ENCODE peak calls at places on chromosome 6, in six cellular contexts. U, X, G, T, J and L are unnamed samples. For H3K9me3, the result is how much of the 10 kb centered on the place peaks cover.

GRCh38 chr6:148765878-148766808 is 19.3 kb downstream of the UST start:
- DNase-seq in U (no peak), X (no peak), G (no peak), T (no peak), J (no peak), L (no peak)

GRCh38 chr6:111267764-111268333 is 180.5 kb downstream of the SLC16A10 start:
- DNase-seq in U (no peak), X (no peak), G (no peak), T (no peak), J (no peak), L (no peak)

GRCh38 chr6:138972226-138972665 is 15.8 kb downstream of the REPS1 start:
- DNase-seq in U (no peak), X (no peak), G (no peak), T (no peak), J (no peak), L (no peak)

GRCh38 chr6:141452354-141452686 is 680.4 kb upstream of the GJE1 start:
- DNase-seq in U (no peak), X (no peak), G (no peak), T (no peak), J (no peak), L (no peak)

GRCh38 chr6:4607026-4607704 is 169.0 kb upstream of the CDYL start:
- DNase-seq in U (no peak), X (no peak), G (no peak), T (no peak), J (no peak), L (no peak)

GRCh38 chr6:110951986-110952794 is 6.3 kb upstream of the GTF3C6 start:
- DNase-seq in U (no peak), X (no peak), G (no peak), T (no peak), J (peak), L (peak)

GRCh38 chr6:46715106-46715505 is 20.1 kb downstream of the PLA2G7 start:
- DNase-seq in U (no peak), X (no peak), G (no peak), T (no peak), J (no peak), L (peak)

GRCh38 chr6:100657678-100658330 is 193.1 kb upstream of the SIM1 start:
- DNase-seq in U (no peak), X (no peak), G (no peak), T (no peak), J (no peak), L (no peak)

GRCh38 chr6:30196376-30196775 is 16.8 kb downstream of the TRIM26 start:
- DNase-seq in U (no peak), X (no peak), G (no peak), T (no peak), J (no peak), L (no peak)

GRCh38 chr6:139533573-139534471 is 159.4 kb upstream of the CITED2 start:
- DNase-seq in U (no peak), X (no peak), G (no peak), T (no peak), J (peak), L (no peak)

GRCh38 chr6:38241200-38241599 is 398.5 kb downstream of the BTBD9 start:
- DNase-seq in U (no peak), X (no peak), G (no peak), T (no peak), J (no peak), L (no peak)

GRCh38 chr6:158629376-158630221 is 14.9 kb downstream of the DYNLT1 start:
- DNase-seq in U (peak), X (no peak), G (peak), T (no peak), J (no peak), L (no peak)

GRCh38 chr6:18360188-18360587 is 27.0 kb upstream of the RNF144B start:
- DNase-seq in U (no peak), X (no peak), G (no peak), T (no peak), J (no peak), L (no peak)

GRCh38 chr6:117951783-117952182 is 44.7 kb downstream of the SLC35F1 start:
- DNase-seq in U (no peak), X (no peak), G (no peak), T (no peak), J (no peak), L (no peak)

GRCh38 chr6:166465671-166466087 is 82.9 kb upstream of the MPC1 start:
- DNase-seq in U (no peak), X (no peak), G (no peak), T (no peak), J (no peak), L (peak)

GRCh38 chr6:64732888-64733287 is 974.1 kb downstream of the EYS start:
- DNase-seq in U (no peak), X (no peak), G (no peak), T (no peak), J (no peak), L (no peak)

GRCh38 chr6:44062771-44063560 is 64.3 kb downstream of the MRPL14 start:
- DNase-seq in U (no peak), X (no peak), G (no peak), T (no peak), J (no peak), L (peak)

GRCh38 chr6:159969204-159969912 is 476 bp downstream of the IGF2R start:
- DNase-seq in U (no peak), X (no peak), G (peak), T (peak), J (peak), L (peak)

GRCh38 chr6:3742426-3743344 is 8.8 kb downstream of the PXDC1 start:
- DNase-seq in U (peak), X (peak), G (peak), T (peak), J (peak), L (peak)

GRCh38 chr6:54191460-54191859 is 80.2 kb downstream of the MLIP start:
- DNase-seq in U (no peak), X (no peak), G (no peak), T (no peak), J (no peak), L (peak)

GRCh38 chr6:99434702-99435530 is 9.8 kb upstream of the PNISR start:
- DNase-seq in U (peak), X (no peak), G (no peak), T (no peak), J (no peak), L (peak)

GRCh38 chr6:156954191-156954590 is 177.0 kb downstream of the ARID1B start:
- DNase-seq in U (no peak), X (no peak), G (no peak), T (no peak), J (no peak), L (no peak)

GRCh38 chr6:153231048-153231635 is 100.1 kb upstream of the RGS17 start:
- DNase-seq in U (no peak), X (no peak), G (no peak), T (no peak), J (no peak), L (peak)

GRCh38 chr6:33809619-33810018 is 5.8 kb upstream of the MLN start:
- DNase-seq in U (no peak), X (no peak), G (no peak), T (no peak), J (no peak), L (peak)

GRCh38 chr6:161545741-161546140 is 271.9 kb upstream of the AGPAT4 start:
- DNase-seq in U (no peak), X (no peak), G (no peak), T (no peak), J (no peak), L (no peak)

GRCh38 chr6:36638579-36638978 is 39.9 kb upstream of the CDKN1A start:
- DNase-seq in U (no peak), X (no peak), G (no peak), T (no peak), J (no peak), L (no peak)

GRCh38 chr6:136103763-136104311 is 146.3 kb downstream of the MTFR2 start:
- DNase-seq in U (no peak), X (no peak), G (no peak), T (no peak), J (no peak), L (no peak)

GRCh38 chr6:112372213-112372806 is 25.2 kb downstream of the RFPL4B start:
- DNase-seq in U (no peak), X (no peak), G (no peak), T (no peak), J (no peak), L (no peak)

GRCh38 chr6:71333700-71334099 is 45.1 kb downstream of the OGFRL1 start:
- DNase-seq in U (no peak), X (no peak), G (no peak), T (no peak), J (no peak), L (peak)

GRCh38 chr6:95087394-95088097 is 489.8 kb upstream of the MANEA start:
- DNase-seq in U (no peak), X (no peak), G (no peak), T (no peak), J (no peak), L (no peak)

GRCh38 chr6:24683297-24684296 is 16.7 kb downstream of the ACOT13 start:
- DNase-seq in U (no peak), X (no peak), G (no peak), T (no peak), J (no peak), L (no peak)

GRCh38 chr6:8810325-8810724 is 375.0 kb upstream of the SLC35B3 start:
- DNase-seq in U (no peak), X (no peak), G (no peak), T (no peak), J (no peak), L (no peak)

GRCh38 chr6:12058164-12058926 is 46.2 kb downstream of the HIVEP1 start:
- DNase-seq in U (no peak), X (no peak), G (no peak), T (no peak), J (no peak), L (no peak)

DNA sequence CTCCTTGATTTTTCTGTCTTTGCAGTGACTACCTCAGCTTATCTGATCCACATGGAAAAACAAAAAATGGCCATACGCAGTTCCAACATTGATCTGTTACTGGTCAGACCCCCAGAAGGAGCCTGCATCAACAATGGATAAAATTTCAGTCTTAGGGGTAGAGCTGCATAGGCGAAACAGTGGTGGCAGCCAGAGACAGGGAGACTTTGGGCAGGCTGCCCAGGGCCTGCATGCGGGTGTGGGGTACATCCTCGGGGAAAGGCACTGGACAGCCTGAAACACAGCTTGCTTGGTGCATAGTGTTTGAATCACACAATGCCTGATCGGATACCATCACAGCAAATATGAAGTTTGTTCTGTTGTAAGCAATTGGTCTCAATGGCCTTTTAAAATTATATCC is 847.8 kb downstream of the QKI start:
- DNase-seq in U (no peak), X (no peak), G (no peak), T (no peak), J (no peak), L (no peak)
- H3K9me3 ChIP-seq in U (under half), X (under half), G (under half), T (under half), J (under half), L (under half)

GRCh38 chr6:116564296-116564695 is 7.0 kb upstream of the RWDD1 start:
- DNase-seq in U (no peak), X (no peak), G (no peak), T (no peak), J (no peak), L (peak)
- H3K4me3 ChIP-seq in U (no peak), X (no peak), G (no peak), T (no peak), J (no peak), L (no peak)

GRCh38 chr6:307065-307814 is 15.0 kb downstream of the DUSP22 start:
- DNase-seq in U (no peak), X (no peak), G (peak), T (no peak), J (no peak), L (no peak)
- H3K9me3 ChIP-seq in U (under half), X (under half), G (under half), T (under half), J (under half), L (under half)

GRCh38 chr6:16302721-16303552 is 64.5 kb downstream of the GMPR start:
- DNase-seq in U (no peak), X (no peak), G (no peak), T (no peak), J (peak), L (no peak)

GRCh38 chr6:16305788-16306187 is 67.4 kb downstream of the GMPR start:
- DNase-seq in U (no peak), X (no peak), G (no peak), T (no peak), J (no peak), L (no peak)

GRCh38 chr6:16306334-16306733 is 67.9 kb downstream of the GMPR start:
- DNase-seq in U (no peak), X (no peak), G (no peak), T (no peak), J (no peak), L (no peak)

GRCh38 chr6:16301511-16301910 is 63.1 kb downstream of the GMPR start:
- DNase-seq in U (no peak), X (no peak), G (no peak), T (no peak), J (no peak), L (no peak)

DNA sequence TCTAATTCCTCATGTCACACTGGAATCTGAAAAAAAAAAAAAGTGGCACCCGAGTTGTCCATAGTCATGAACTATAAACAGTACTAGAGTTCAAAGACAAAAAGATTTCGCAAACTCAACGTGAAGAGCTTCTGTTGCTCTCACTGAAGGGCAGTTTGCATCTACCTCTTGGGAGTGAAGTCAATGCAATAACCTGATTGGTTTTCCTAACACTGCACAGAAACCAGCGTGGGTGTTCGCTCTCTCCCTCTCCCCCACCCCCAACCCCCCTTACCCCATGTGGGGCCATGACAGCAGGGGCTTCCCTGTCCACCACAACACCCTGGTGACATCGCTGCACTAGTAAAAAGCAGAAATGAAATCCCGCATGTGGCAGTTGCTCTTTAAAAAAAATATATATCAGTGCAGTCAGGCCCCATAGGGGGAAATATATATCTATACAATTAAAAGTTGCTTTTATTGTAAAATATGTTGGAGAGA is 66.9 kb downstream of the GMPR start:
- DNase-seq in U (no peak), X (no peak), G (no peak), T (no peak), J (no peak), L (no peak)
- H3K4me3 ChIP-seq in U (no peak), X (no peak), G (no peak), T (no peak), J (no peak), L (no peak)

GRCh38 chr6:22756365-22756764 is 187.0 kb downstream of the HDGFL1 start:
- DNase-seq in U (no peak), X (no peak), G (no peak), T (no peak), J (no peak), L (no peak)
- H3K9me3 ChIP-seq in U (under half), X (under half), G (under half), T (under half), J (under half), L (under half)